ENCODE peak calls at places on chromosome 18, in four cellular contexts. C is HepG2, Z is H1, X is K562. O is an unnamed sample.

GRCh38 chr18:10526211-10526949 is 553 bp downstream of the NAPG start:
- DNase-seq in C (peak; percentile 31), X (peak; percentile 88), Z (peak; percentile 71), O (no peak)

GRCh38 chr18:68623342-68623741 is 91.6 kb downstream of the TMX3 start:
- DNase-seq in Z (peak; percentile 62), C (peak; percentile 47), X (peak; percentile 10), O (peak; percentile 16)

GRCh38 chr18:23626451-23627279 is 36.0 kb downstream of the ANKRD29 start:
- DNase-seq in X (no peak), Z (no peak), C (no peak), O (no peak)

GRCh38 chr18:35028556-35028955 is 12.7 kb upstream of the MAPRE2 start:
- DNase-seq in Z (no peak), X (no peak), C (no peak), O (no peak)

GRCh38 chr18:34595673-34596072 is 114.4 kb upstream of the DTNA start:
- DNase-seq in C (peak; percentile 20), X (no peak), Z (no peak), O (peak; percentile 28)

GRCh38 chr18:77223653-77224052 is 26.0 kb upstream of the GALR1 start:
- DNase-seq in C (no peak), X (no peak), Z (no peak), O (no peak)

GRCh38 chr18:73331212-73331772 is 463.5 kb upstream of the NETO1 start:
- DNase-seq in C (no peak), Z (no peak), X (no peak), O (no peak)

GRCh38 chr18:6731197-6731596 is 1.7 kb downstream of the ARHGAP28 start:
- DNase-seq in C (no peak), X (no peak), Z (no peak), O (no peak)

GRCh38 chr18:63237486-63237885 is 82.1 kb downstream of the BCL2 start:
- DNase-seq in C (peak; percentile 54), Z (no peak), X (no peak), O (no peak)

GRCh38 chr18:4246374-4246773 is 208.7 kb downstream of the DLGAP1 start:
- DNase-seq in X (no peak), C (no peak), Z (no peak), O (no peak)

GRCh38 chr18:35625232-35625631 is 43.7 kb downstream of the GALNT1 start:
- DNase-seq in X (no peak), C (no peak), Z (no peak), O (no peak)

GRCh38 chr18:23257686-23258565 is 122.6 kb downstream of the CABLES1 start:
- DNase-seq in X (no peak), C (no peak), Z (no peak), O (no peak)

GRCh38 chr18:76368976-76369375 is 126.1 kb downstream of the ZNF516 start:
- DNase-seq in Z (no peak), X (no peak), C (no peak), O (no peak)

GRCh38 chr18:23137093-23137640 is 1.9 kb downstream of the CABLES1 start:
- DNase-seq in X (no peak), C (no peak), Z (no peak), O (no peak)

GRCh38 chr18:36284671-36285295 is 12.7 kb upstream of the FHOD3 start:
- DNase-seq in X (peak; percentile 55), Z (no peak), C (peak; percentile 62), O (peak; percentile 60)

GRCh38 chr18:54358495-54358793 is 738 bp downstream of the C18orf54 start:
- DNase-seq in X (no peak), C (no peak), Z (no peak), O (no peak)

GRCh38 chr18:55096261-55097026 is 137.2 kb upstream of the CCDC68 start:
- DNase-seq in C (peak; percentile 7), X (no peak), Z (no peak), O (peak; percentile 32)

GRCh38 chr18:8977166-8977565 is 125.3 kb upstream of the NDUFV2 start:
- DNase-seq in X (no peak), C (no peak), Z (no peak), O (no peak)

GRCh38 chr18:23593720-23594119 is 7.4 kb upstream of the NPC1 start:
- DNase-seq in C (no peak), Z (no peak), X (no peak), O (no peak)

GRCh38 chr18:69622192-69622591 is 221.5 kb downstream of the DOK6 start:
- DNase-seq in C (no peak), Z (no peak), X (no peak), O (no peak)

GRCh38 chr18:21194871-21195771 is 46.9 kb upstream of the GREB1L start:
- DNase-seq in C (peak; percentile 24), Z (no peak), X (peak; percentile 14), O (peak; percentile 79)

GRCh38 chr18:73717570-73717969 is 430.1 kb downstream of the FBXO15 start:
- DNase-seq in X (no peak), C (no peak), Z (no peak), O (no peak)

GRCh38 chr18:59127047-59127446 is 12.6 kb upstream of the SEC11C start:
- DNase-seq in C (no peak), Z (no peak), X (no peak), O (no peak)

GRCh38 chr18:44771957-44772917 is 91.5 kb downstream of the SETBP1 start:
- DNase-seq in C (peak; percentile 85), Z (no peak), X (no peak), O (no peak)

GRCh38 chr18:71209944-71210343 is 921.1 kb downstream of the SOCS6 start:
- DNase-seq in C (no peak), Z (no peak), X (no peak), O (no peak)

GRCh38 chr18:22567794-22568193 is 150.1 kb upstream of the CTAGE1 start:
- DNase-seq in Z (no peak), X (no peak), C (no peak), O (peak; percentile 38)

GRCh38 chr18:78293940-78294401 is 685.6 kb upstream of the SALL3 start:
- DNase-seq in Z (no peak), C (no peak), X (no peak), O (no peak)

GRCh38 chr18:55317832-55318231 is 270.2 kb downstream of the TCF4 start:
- DNase-seq in C (no peak), Z (no peak), X (no peak), O (no peak)

GRCh38 chr18:23812566-23813440 is 123.5 kb downstream of the LAMA3 start:
- DNase-seq in X (peak; percentile 12), Z (no peak), C (no peak), O (peak; percentile 15)

GRCh38 chr18:2905802-2906521 is 59.2 kb downstream of the EMILIN2 start:
- DNase-seq in C (peak; percentile 44), X (no peak), Z (peak; percentile 65), O (peak; percentile 33)

GRCh38 chr18:10343778-10344177 is 110.7 kb upstream of the APCDD1 start:
- DNase-seq in C (no peak), Z (no peak), X (no peak), O (no peak)

GRCh38 chr18:9346775-9347174 is 12.2 kb downstream of the TWSG1 start:
- DNase-seq in X (no peak), Z (no peak), C (no peak), O (no peak)

GRCh38 chr18:32730620-32731021 is 42.2 kb downstream of the KLHL14 start:
- DNase-seq in X (no peak), C (no peak), Z (no peak), O (no peak)
- TF ChIP-seq FOSL1 in X (no peak), C (no peak), Z (no peak), O (no peak)

GRCh38 chr18:13279181-13280065 is 60.9 kb downstream of the LDLRAD4 start:
- DNase-seq in C (no peak), X (no peak), Z (no peak), O (no peak)

GRCh38 chr18:13276530-13277520 is 58.3 kb downstream of the LDLRAD4 start:
- DNase-seq in C (no peak), Z (no peak), X (no peak), O (no peak)

GRCh38 chr18:13278231-13278630 is 59.7 kb downstream of the LDLRAD4 start:
- DNase-seq in C (no peak), Z (no peak), X (no peak), O (no peak)

GRCh38 chr18:13281406-13281805 is 62.8 kb downstream of the LDLRAD4 start:
- DNase-seq in X (no peak), C (no peak), Z (no peak), O (no peak)

GRCh38 chr18:13280066-13280795 is 61.7 kb downstream of the LDLRAD4 start:
- DNase-seq in C (no peak), Z (no peak), X (no peak), O (no peak)
- TF ChIP-seq FOSL1 in C (no peak), Z (no peak), X (no peak), O (no peak)

GRCh38 chr18:66635342-66635741 is 31.5 kb upstream of the CDH19 start:
- DNase-seq in Z (no peak), C (no peak), X (no peak), O (no peak)

DNA sequence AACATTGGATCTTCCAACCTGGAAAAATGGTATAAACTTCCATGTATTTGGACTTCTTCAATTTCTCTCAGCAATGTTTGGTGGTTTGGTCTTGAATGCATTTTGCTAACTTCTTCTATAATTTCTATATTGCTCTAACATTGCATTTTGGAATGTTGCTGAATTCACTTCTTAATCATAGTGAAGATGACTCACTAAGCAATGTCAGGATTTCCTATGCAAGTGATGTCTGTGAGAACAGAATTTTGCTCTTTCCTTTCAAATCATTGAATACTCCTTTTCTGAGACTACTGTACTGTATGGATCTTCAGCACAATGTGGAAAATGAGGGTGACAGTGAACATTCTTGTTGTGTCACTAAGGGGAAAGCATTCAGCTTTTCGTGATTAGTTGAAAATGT is 28.9 kb upstream of the CDH19 start:
- DNase-seq in Z (no peak), X (no peak), C (no peak), O (no peak)
- TF ChIP-seq FOSL1 in Z (no peak), X (no peak), C (no peak), O (no peak)

DNA sequence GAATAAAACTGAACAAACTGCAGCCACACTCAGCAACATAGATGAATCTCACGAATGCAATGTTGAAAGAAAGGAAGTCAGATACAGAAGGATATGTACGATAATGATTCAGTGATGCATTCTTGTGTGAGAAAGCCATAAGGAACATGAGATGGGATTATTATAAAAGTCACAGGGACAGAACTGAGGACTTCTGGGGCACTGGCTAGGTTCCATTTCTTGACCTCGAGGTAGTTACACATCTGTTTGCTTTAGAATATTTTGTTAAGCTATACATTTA is 56.9 kb upstream of the SMAD2 start:
- DNase-seq in X (no peak), C (no peak), Z (no peak), O (no peak)
- TF ChIP-seq FOSL1 in X (no peak), C (no peak), Z (no peak), O (no peak)